ENCODE peak calls at places on chromosomes 7 and 10, in seven cellular contexts. E is gastrocnemius medialis, P is breast epithelium, Y is pancreas, U is brain microvascular endothelial cell, I is RWPE2, L is esophagus muscularis mucosa. G is an unnamed sample.

GRCh38 chr10:78188459-78188858 is 154.8 kb downstream of the RPS24 start:
- DNase-seq in E (no peak), P (no peak), Y (no peak), U (no peak), I (no peak), L (no peak), G (no peak)

GRCh38 chr7:3712841-3713240 is 411.8 kb downstream of the SDK1 start:
- DNase-seq in E (no peak), P (no peak), Y (peak; percentile 70), U (no peak), I (no peak), L (no peak), G (no peak)

GRCh38 chr10:75405201-75406143 is 3.9 kb upstream of the ZNF503 start:
- DNase-seq in E (no peak), P (peak; percentile 29), Y (peak; percentile 91), U (no peak), I (no peak), L (no peak), G (no peak)

GRCh38 chr7:48171190-48171589 is at the start of gene ABCA13:
- DNase-seq in E (no peak), P (no peak), Y (no peak), U (no peak), I (no peak), L (no peak), G (no peak)

GRCh38 chr10:101397140-101397539 is 43.2 kb downstream of the BTRC start:
- DNase-seq in E (no peak), P (no peak), Y (no peak), U (peak; percentile 89), I (no peak), L (no peak), G (peak; percentile 45)

GRCh38 chr7:137642467-137642866 is 204.3 kb downstream of the DGKI start:
- DNase-seq in E (no peak), P (no peak), Y (no peak), U (no peak), I (no peak), L (no peak), G (no peak)

GRCh38 chr10:121155742-121156141 is 304.6 kb downstream of the WDR11 start:
- DNase-seq in E (no peak), P (no peak), Y (no peak), U (no peak), I (no peak), L (no peak), G (no peak)

GRCh38 chr7:135795846-135796570 is 47.4 kb upstream of the FAM180A start:
- DNase-seq in E (no peak), P (peak; percentile 43), Y (no peak), U (no peak), I (no peak), L (no peak), G (no peak)

GRCh38 chr10:128186959-128187787 is 61.0 kb upstream of the MKI67 start:
- DNase-seq in E (no peak), P (no peak), Y (no peak), U (no peak), I (no peak), L (peak; percentile 62), G (peak; percentile 43)

GRCh38 chr10:63204667-63205391 is 71.7 kb downstream of the NRBF2 start:
- DNase-seq in E (no peak), P (no peak), Y (no peak), U (no peak), I (no peak), L (no peak), G (no peak)

GRCh38 chr7:840001-840600 is 7.8 kb downstream of the SUN1 start:
- DNase-seq in E (no peak), P (no peak), Y (no peak), U (no peak), I (peak; percentile 33), L (no peak), G (no peak)

GRCh38 chr7:844043-844442 is 11.8 kb downstream of the SUN1 start:
- DNase-seq in E (no peak), P (no peak), Y (no peak), U (no peak), I (peak; percentile 51), L (no peak), G (no peak)

GRCh38 chr7:843230-843629 is 11.0 kb downstream of the SUN1 start:
- DNase-seq in E (no peak), P (no peak), Y (no peak), U (no peak), I (no peak), L (no peak), G (no peak)

GRCh38 chr7:842436-843031 is 10.3 kb downstream of the SUN1 start:
- DNase-seq in E (no peak), P (no peak), Y (no peak), U (no peak), I (peak; percentile 23), L (no peak), G (no peak)

DNA sequence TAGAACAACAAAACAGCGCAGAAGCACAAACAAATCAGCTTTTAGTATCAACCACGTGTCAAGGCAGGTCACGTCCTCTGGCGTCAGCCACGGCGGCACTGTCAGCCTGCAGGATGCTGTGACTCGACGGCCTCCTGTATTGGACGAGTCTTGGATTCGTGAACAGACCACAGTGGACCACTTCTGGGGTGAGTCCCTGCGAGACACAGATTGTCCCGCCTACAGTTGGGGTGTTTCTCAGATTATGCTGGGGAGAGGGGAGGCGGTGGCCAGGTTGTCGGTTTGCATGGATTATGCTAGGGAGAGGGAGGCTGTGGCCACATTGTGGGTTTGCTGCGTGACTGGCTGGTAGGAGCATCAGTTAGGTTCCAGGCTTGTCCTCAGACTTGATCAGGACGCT is 9.7 kb downstream of the SUN1 start:
- DNase-seq in E (no peak), P (no peak), Y (no peak), U (no peak), I (peak; percentile 29), L (no peak), G (no peak)
- H3K27me3 ChIP-seq in E (no peaks in the 10 kb centered on the region), P (no peaks in the 10 kb centered on the region), Y (no peaks in the 10 kb centered on the region), U (no peaks in the 10 kb centered on the region), I (no peaks in the 10 kb centered on the region), L (no peaks in the 10 kb centered on the region), G (no peaks in the 10 kb centered on the region)

GRCh38 chr10:33832124-33832787 is 497.8 kb upstream of the NRP1 start:
- DNase-seq in E (no peak), P (no peak), Y (no peak), U (no peak), I (no peak), L (no peak), G (no peak)

GRCh38 chr10:33843379-33843778 is 508.9 kb upstream of the NRP1 start:
- DNase-seq in E (no peak), P (no peak), Y (no peak), U (no peak), I (no peak), L (peak; percentile 31), G (no peak)

GRCh38 chr10:33841678-33842077 is 507.2 kb upstream of the NRP1 start:
- DNase-seq in E (no peak), P (no peak), Y (no peak), U (no peak), I (no peak), L (no peak), G (no peak)

GRCh38 chr10:33837736-33838135 is 503.3 kb upstream of the NRP1 start:
- DNase-seq in E (no peak), P (no peak), Y (no peak), U (no peak), I (no peak), L (peak; percentile 50), G (no peak)
- TF ChIP-seq CTCF in E (no peak), P (no peak), Y (no peak), U (no peak), I (no peak), L (no peak), G (peak; percentile 6)

GRCh38 chr10:23171232-23171876 is 20.8 kb upstream of the PTF1A start:
- DNase-seq in E (no peak), P (no peak), Y (peak; percentile 80), U (peak; percentile 12), I (no peak), L (no peak), G (no peak)
- H3K27me3 ChIP-seq in E (peaks cover 51% of the 10 kb centered on the region), P (peaks cover 3% of the 10 kb centered on the region), Y (no peaks in the 10 kb centered on the region), U (peaks cover 34% of the 10 kb centered on the region), I (peaks cover 61% of the 10 kb centered on the region), L (peaks cover 37% of the 10 kb centered on the region), G (peaks cover 77% of the 10 kb centered on the region)

GRCh38 chr7:1974290-1974689 is 258.5 kb downstream of the MAD1L1 start:
- DNase-seq in E (no peak), P (no peak), Y (no peak), U (no peak), I (no peak), L (no peak), G (no peak)

GRCh38 chr7:1972734-1973133 is 260.0 kb downstream of the MAD1L1 start:
- DNase-seq in E (no peak), P (no peak), Y (no peak), U (no peak), I (no peak), L (no peak), G (no peak)

GRCh38 chr7:1971946-1972654 is 260.6 kb downstream of the MAD1L1 start:
- DNase-seq in E (no peak), P (no peak), Y (no peak), U (no peak), I (no peak), L (no peak), G (no peak)

GRCh38 chr7:1974714-1975113 is 258.0 kb downstream of the MAD1L1 start:
- DNase-seq in E (no peak), P (no peak), Y (peak; percentile 49), U (no peak), I (no peak), L (no peak), G (no peak)

DNA sequence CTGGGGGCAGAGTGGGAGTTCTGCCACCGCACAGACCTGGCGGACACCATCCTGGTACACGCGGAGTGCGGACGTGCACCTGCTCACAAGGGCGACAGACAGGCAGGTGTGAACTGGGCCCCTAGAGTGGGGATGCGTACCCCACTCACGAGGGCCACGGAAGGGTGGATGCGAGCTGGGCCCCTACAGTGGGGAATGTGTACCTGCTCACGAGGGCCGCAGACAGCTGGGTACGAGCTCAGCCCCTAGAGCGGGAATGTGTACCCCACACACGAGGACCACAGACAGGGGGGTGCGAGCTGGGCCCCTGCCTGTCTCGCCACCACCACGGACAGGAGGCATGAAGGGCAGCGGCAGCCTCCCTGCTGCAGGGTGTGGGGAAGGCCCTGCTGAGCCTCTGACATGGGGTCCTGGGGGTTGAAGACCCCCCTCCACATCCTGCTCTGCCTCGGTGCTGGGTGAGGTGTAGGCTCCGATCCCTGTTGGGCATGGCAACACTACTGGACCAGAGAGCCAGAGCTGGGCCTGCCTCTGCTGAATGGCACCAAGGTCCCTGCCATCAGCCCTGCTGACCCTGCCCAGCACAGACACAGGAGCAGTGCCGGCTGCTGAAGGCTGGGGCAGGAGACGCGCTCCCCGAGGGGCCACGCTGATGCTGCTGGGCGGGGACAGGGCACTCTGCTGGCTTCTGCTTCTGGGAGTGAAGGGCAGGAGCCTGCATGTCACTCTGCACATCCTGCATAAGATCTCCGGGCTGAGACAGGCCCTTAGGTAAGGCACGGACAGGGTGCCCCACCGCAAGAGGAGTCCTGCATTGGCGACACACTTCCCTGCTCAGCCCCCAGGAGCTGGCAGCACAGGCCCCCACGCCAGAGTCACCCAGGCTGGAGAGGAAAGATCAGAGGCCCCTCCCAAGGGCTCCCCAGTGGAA is 259.2 kb downstream of the MAD1L1 start:
- DNase-seq in E (no peak), P (no peak), Y (peak; percentile 58), U (no peak), I (no peak), L (no peak), G (peak; percentile 5)
- TF ChIP-seq CTCF in E (no peak), P (no peak), Y (no peak), U (no peak), I (no peak), L (no peak), G (no peak)